ENCODE peak calls at places on chromosomes 6 and 20, in six cellular contexts. X, S, M, K, V and F are unnamed samples.

GRCh38 chr6:142444388-142444787 is 142.6 kb downstream of the ADGRG6 start:
- DNase-seq in K (peak), X (no peak), S (no peak), M (no peak), V (no peak), F (no peak)

GRCh38 chr6:70280462-70280861 is 22.4 kb downstream of the COL9A1 start:
- DNase-seq in V (no peak), K (no peak), X (no peak), S (peak), M (no peak), F (no peak)

GRCh38 chr6:139882234-139882633 is 507.8 kb upstream of the CITED2 start:
- DNase-seq in S (no peak), K (peak), V (no peak), X (no peak), M (no peak), F (no peak)

GRCh38 chr6:142414462-142414861 is 112.7 kb downstream of the ADGRG6 start:
- DNase-seq in V (no peak), K (no peak), X (no peak), S (no peak), M (no peak), F (no peak)

GRCh38 chr6:11380549-11380948 is 148.1 kb upstream of the NEDD9 start:
- DNase-seq in M (no peak), K (no peak), X (no peak), V (no peak), S (no peak), F (no peak)

GRCh38 chr20:58524814-58525213 is 9.6 kb upstream of the APCDD1L start:
- DNase-seq in K (peak), S (no peak), M (no peak), X (no peak), V (no peak), F (peak)

GRCh38 chr20:53595018-53595378 is 1.4 kb upstream of the ZNF217 start:
- DNase-seq in S (peak), X (no peak), M (no peak), K (peak), V (no peak), F (no peak)

GRCh38 chr6:44416103-44416502 is 28.6 kb downstream of the CDC5L start:
- DNase-seq in K (peak), M (no peak), V (no peak), X (no peak), S (no peak), F (peak)

GRCh38 chr20:46000571-46001145 is 8.1 kb upstream of the MMP9 start:
- DNase-seq in X (no peak), K (no peak), V (peak), S (no peak), M (no peak), F (no peak)

GRCh38 chr6:83221886-83222479 is 28.8 kb downstream of the RWDD2A start:
- DNase-seq in M (no peak), K (peak), V (no peak), S (peak), X (no peak), F (peak)

GRCh38 chr6:145034664-145035063 is 700.7 kb downstream of the EPM2A start:
- DNase-seq in V (no peak), X (no peak), M (no peak), K (peak), S (no peak), F (no peak)

GRCh38 chr6:111242452-111242851 is 155.1 kb downstream of the SLC16A10 start:
- DNase-seq in M (no peak), S (no peak), K (peak), V (no peak), X (no peak), F (peak)

GRCh38 chr6:26020983-26021349 is 58.4 kb downstream of the TRIM38 start:
- DNase-seq in K (peak), X (peak), M (no peak), S (no peak), V (peak), F (no peak)

GRCh38 chr6:71982385-71982784 is 96.0 kb downstream of the RIMS1 start:
- DNase-seq in M (no peak), V (no peak), S (no peak), X (no peak), K (peak), F (peak)

GRCh38 chr6:49415358-49415757 is 47.7 kb downstream of the MMUT start:
- DNase-seq in V (no peak), K (no peak), S (no peak), M (no peak), X (no peak), F (no peak)

GRCh38 chr20:38139156-38139912 is 25.7 kb downstream of the TGM2 start:
- DNase-seq in V (no peak), K (no peak), M (no peak), X (no peak), S (no peak), F (no peak)

GRCh38 chr20:35144694-35145093 is 2.4 kb downstream of the EDEM2 start:
- DNase-seq in K (no peak), M (no peak), X (no peak), V (no peak), S (no peak), F (no peak)

GRCh38 chr6:145118224-145118623 is 617.1 kb downstream of the EPM2A start:
- DNase-seq in K (no peak), X (no peak), S (no peak), M (no peak), V (no peak), F (no peak)

GRCh38 chr6:146041282-146041681 is 12.4 kb downstream of the GRM1 start:
- DNase-seq in X (no peak), K (peak), S (peak), M (no peak), V (no peak), F (no peak)

GRCh38 chr6:35302604-35303218 is 5.1 kb downstream of the DEF6 start:
- DNase-seq in K (peak), S (no peak), X (peak), V (peak), M (peak), F (no peak)

GRCh38 chr6:113934101-113934500 is 36.8 kb downstream of the HDAC2 start:
- DNase-seq in M (no peak), V (no peak), K (no peak), X (no peak), S (no peak), F (no peak)

GRCh38 chr6:32906539-32906938 is 34.3 kb downstream of the HLA-DMB start:
- DNase-seq in K (peak), M (no peak), X (no peak), S (no peak), V (no peak), F (peak)

GRCh38 chr6:120774275-120774674 is 560.0 kb downstream of the TBC1D32 start:
- DNase-seq in S (no peak), V (no peak), K (peak), X (no peak), M (no peak), F (peak)